ENCODE peak calls at places on chromosomes 3 and 15, in eight cellular contexts. K, Q, L, W, N, Y, B and O are unnamed samples.

GRCh38 chr3:148455098-148455497 is 242.6 kb upstream of the AGTR1 start:
- DNase-seq in Q (no peak), L (no peak), W (no peak), Y (no peak), K (no peak), B (no peak), N (no peak), O (no peak)

GRCh38 chr3:42229266-42229941 is 36.6 kb downstream of the CCK start:
- DNase-seq in Q (no peak), N (no peak), B (no peak), Y (no peak), K (no peak), W (no peak), L (no peak), O (no peak)

GRCh38 chr3:156473341-156473740 is 81.6 kb downstream of the SSR3 start:
- DNase-seq in W (no peak), Q (no peak), Y (no peak), K (no peak), N (no peak), B (no peak), L (no peak), O (no peak)

GRCh38 chr3:50415066-50415465 is 55.7 kb upstream of the TMEM115 start:
- DNase-seq in N (no peak), L (no peak), W (no peak), Q (no peak), B (no peak), K (no peak), Y (no peak), O (no peak)

GRCh38 chr15:89143503-89144162 is 55.4 kb downstream of the ABHD2 start:
- DNase-seq in K (peak), L (no peak), Y (no peak), N (no peak), W (no peak), B (no peak), Q (peak), O (no peak)

GRCh38 chr15:63985221-63986184 is 60.8 kb downstream of the DAPK2 start:
- DNase-seq in K (no peak), L (no peak), W (no peak), B (no peak), Y (no peak), Q (no peak), N (no peak), O (no peak)

GRCh38 chr15:95596487-95596886 is 734.0 kb upstream of the NR2F2 start:
- DNase-seq in B (no peak), Q (peak), N (no peak), K (no peak), W (no peak), L (no peak), Y (no peak), O (peak)

GRCh38 chr3:86245360-86245759 is 745.6 kb downstream of the VGLL3 start:
- DNase-seq in N (peak), L (no peak), W (no peak), B (no peak), Y (peak), K (no peak), Q (no peak), O (no peak)

GRCh38 chr15:70149667-70150404 is 52.1 kb upstream of the TLE3 start:
- DNase-seq in Q (no peak), N (no peak), L (no peak), B (no peak), K (peak), W (no peak), Y (no peak), O (no peak)

GRCh38 chr15:90586948-90587347 is 57.2 kb downstream of the CRTC3 start:
- DNase-seq in W (no peak), B (no peak), Q (no peak), Y (no peak), N (no peak), L (no peak), K (no peak), O (no peak)

GRCh38 chr15:71649894-71650293 is 160.5 kb upstream of the NR2E3 start:
- DNase-seq in W (no peak), Y (no peak), K (peak), Q (no peak), L (no peak), B (no peak), N (no peak), O (no peak)

GRCh38 chr3:113660901-113661300 is 35.5 kb downstream of the USF3 start:
- DNase-seq in B (no peak), Q (no peak), W (peak), K (no peak), L (no peak), Y (no peak), N (no peak), O (no peak)

GRCh38 chr15:101070502-101071273 is 151.5 kb downstream of the LRRK1 start:
- DNase-seq in B (no peak), Q (peak), K (peak), L (no peak), W (no peak), N (peak), Y (no peak), O (no peak)

GRCh38 chr3:135736740-135737139 is 228.8 kb upstream of the PPP2R3A start:
- DNase-seq in Y (peak), B (no peak), L (no peak), K (peak), Q (no peak), W (no peak), N (peak), O (peak)

GRCh38 chr3:9736831-9737230 is 5.3 kb downstream of the BRPF1 start:
- DNase-seq in Y (no peak), B (no peak), W (no peak), Q (no peak), N (no peak), K (no peak), L (no peak), O (no peak)

GRCh38 chr3:140128217-140129137 is 193.5 kb downstream of the CLSTN2 start:
- DNase-seq in B (no peak), Y (peak), W (peak), K (peak), Q (no peak), L (no peak), N (peak), O (peak)

GRCh38 chr3:71135373-71136088 is 448.0 kb downstream of the FOXP1 start:
- DNase-seq in N (no peak), K (no peak), Y (no peak), L (no peak), Q (no peak), W (no peak), B (no peak), O (no peak)

GRCh38 chr3:61414456-61414855 is 146.9 kb upstream of the PTPRG start:
- DNase-seq in W (no peak), L (no peak), Q (no peak), B (no peak), N (no peak), Y (no peak), K (no peak), O (no peak)

GRCh38 chr3:99498544-99499234 is 139.7 kb upstream of the COL8A1 start:
- DNase-seq in K (no peak), N (no peak), L (no peak), Y (no peak), W (no peak), Q (no peak), B (no peak), O (no peak)

GRCh38 chr3:55198554-55198953 is 270.7 kb upstream of the LRTM1 start:
- DNase-seq in L (no peak), Y (no peak), Q (no peak), K (peak), W (no peak), B (no peak), N (no peak), O (no peak)

GRCh38 chr3:37920156-37920686 is 58.5 kb downstream of the CTDSPL start:
- DNase-seq in B (no peak), Q (no peak), L (no peak), K (no peak), N (no peak), Y (no peak), W (no peak), O (no peak)